ENCODE peak calls at places on chromosomes 3 and 15, in nine cellular contexts. One of them, this sample, is unnamed.

GRCh38 chr3:102038477-102039142 is 189.3 kb downstream of the NFKBIZ start:
- DNase-seq in mammary epithelial cell: no peak
- DNase-seq in fibroblast of lung: no peak
- DNase-seq in AG09309: no peak
- DNase-seq in neural crest cell: no peak
- DNase-seq in astrocyte: no peak
- DNase-seq in A549: no peak
- DNase-seq in OCI-LY7: no peak
- DNase-seq in body of pancreas: no peak
- DNase-seq in this sample: no peak

GRCh38 chr15:31554261-31554660 is 227.6 kb downstream of the KLF13 start:
- DNase-seq in astrocyte: peak; percentile 88
- DNase-seq in mammary epithelial cell: no peak
- DNase-seq in body of pancreas: no peak
- DNase-seq in neural crest cell: no peak
- DNase-seq in OCI-LY7: no peak
- DNase-seq in fibroblast of lung: peak; percentile 89
- DNase-seq in AG09309: peak; percentile 62
- DNase-seq in A549: no peak
- DNase-seq in this sample: no peak

GRCh38 chr3:158983480-158983879 is 181.6 kb downstream of the MFSD1 start:
- DNase-seq in astrocyte: no peak
- DNase-seq in fibroblast of lung: no peak
- DNase-seq in A549: no peak
- DNase-seq in mammary epithelial cell: no peak
- DNase-seq in body of pancreas: no peak
- DNase-seq in AG09309: no peak
- DNase-seq in OCI-LY7: no peak
- DNase-seq in neural crest cell: no peak
- DNase-seq in this sample: no peak

GRCh38 chr15:62880278-62880677 is 162.3 kb upstream of the TPM1 start:
- DNase-seq in neural crest cell: no peak
- DNase-seq in AG09309: peak; percentile 71
- DNase-seq in mammary epithelial cell: no peak
- DNase-seq in body of pancreas: no peak
- DNase-seq in fibroblast of lung: peak; percentile 72
- DNase-seq in astrocyte: peak; percentile 55
- DNase-seq in OCI-LY7: no peak
- DNase-seq in A549: no peak
- DNase-seq in this sample: no peak

GRCh38 chr3:130601662-130602061 is 84.7 kb downstream of the COL6A6 start:
- DNase-seq in A549: no peak
- DNase-seq in body of pancreas: no peak
- DNase-seq in AG09309: no peak
- DNase-seq in OCI-LY7: no peak
- DNase-seq in fibroblast of lung: peak; percentile 45
- DNase-seq in neural crest cell: no peak
- DNase-seq in mammary epithelial cell: peak; percentile 23
- DNase-seq in astrocyte: peak; percentile 61
- DNase-seq in this sample: no peak

GRCh38 chr15:88334436-88334835 is 77.9 kb upstream of the NTRK3 start:
- DNase-seq in body of pancreas: no peak
- DNase-seq in fibroblast of lung: no peak
- DNase-seq in OCI-LY7: no peak
- DNase-seq in AG09309: no peak
- DNase-seq in mammary epithelial cell: peak; percentile 4
- DNase-seq in A549: no peak
- DNase-seq in neural crest cell: no peak
- DNase-seq in astrocyte: peak; percentile 78
- DNase-seq in this sample: no peak

GRCh38 chr3:117035785-117036184 is 326.2 kb downstream of the TUSC7 start:
- DNase-seq in astrocyte: no peak
- DNase-seq in OCI-LY7: no peak
- DNase-seq in mammary epithelial cell: no peak
- DNase-seq in fibroblast of lung: no peak
- DNase-seq in A549: no peak
- DNase-seq in AG09309: no peak
- DNase-seq in body of pancreas: no peak
- DNase-seq in neural crest cell: no peak
- DNase-seq in this sample: peak; percentile 41

GRCh38 chr3:169348981-169349942 is 314.2 kb downstream of the MECOM start:
- DNase-seq in body of pancreas: no peak
- DNase-seq in neural crest cell: no peak
- DNase-seq in astrocyte: peak; percentile 57
- DNase-seq in mammary epithelial cell: peak; percentile 92
- DNase-seq in A549: no peak
- DNase-seq in fibroblast of lung: peak; percentile 9
- DNase-seq in AG09309: no peak
- DNase-seq in OCI-LY7: no peak
- DNase-seq in this sample: no peak

GRCh38 chr15:73156431-73157191 is 104.3 kb downstream of the NEO1 start:
- DNase-seq in fibroblast of lung: no peak
- DNase-seq in A549: no peak
- DNase-seq in astrocyte: no peak
- DNase-seq in body of pancreas: no peak
- DNase-seq in neural crest cell: no peak
- DNase-seq in OCI-LY7: no peak
- DNase-seq in mammary epithelial cell: no peak
- DNase-seq in AG09309: no peak
- DNase-seq in this sample: no peak

GRCh38 chr3:144229973-144230372 is 258.4 kb downstream of the DIPK2A start:
- DNase-seq in neural crest cell: no peak
- DNase-seq in mammary epithelial cell: no peak
- DNase-seq in body of pancreas: no peak
- DNase-seq in astrocyte: no peak
- DNase-seq in A549: no peak
- DNase-seq in AG09309: no peak
- DNase-seq in fibroblast of lung: peak; percentile 9
- DNase-seq in OCI-LY7: no peak
- DNase-seq in this sample: no peak

GRCh38 chr3:130661116-130661515 is 85.5 kb downstream of the PIK3R4 start:
- DNase-seq in fibroblast of lung: peak; percentile 53
- DNase-seq in neural crest cell: no peak
- DNase-seq in astrocyte: peak; percentile 35
- DNase-seq in AG09309: no peak
- DNase-seq in OCI-LY7: no peak
- DNase-seq in body of pancreas: no peak
- DNase-seq in mammary epithelial cell: no peak
- DNase-seq in A549: no peak
- DNase-seq in this sample: no peak

DNA sequence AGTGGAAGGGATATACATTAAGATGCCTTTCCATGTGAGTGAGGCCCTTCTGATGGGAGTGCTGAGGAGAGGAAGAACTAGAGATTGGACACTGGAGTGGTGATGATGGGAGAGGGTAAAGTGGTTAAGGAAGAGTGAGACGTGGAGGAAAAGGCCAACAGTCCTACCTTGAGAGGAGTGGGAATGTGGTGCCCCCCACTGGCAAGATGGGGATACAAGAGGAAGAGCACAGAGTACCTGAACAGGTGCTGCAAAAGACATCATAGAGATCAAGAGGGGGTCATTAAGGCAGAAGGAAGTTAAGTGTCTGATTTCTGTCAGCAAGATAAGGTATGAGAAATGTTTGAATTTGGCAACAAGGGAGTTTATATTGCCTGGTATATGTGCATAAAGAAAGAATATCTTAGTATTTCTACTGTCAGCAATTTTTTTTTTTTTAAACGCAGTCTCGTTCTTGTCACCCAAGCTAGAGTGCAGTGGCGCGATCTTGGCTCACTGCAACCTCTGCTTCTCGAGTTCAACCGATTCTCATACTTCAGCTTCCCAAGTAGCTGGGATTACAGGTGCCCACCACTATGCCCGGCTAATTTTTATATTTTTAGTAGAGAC is 34.0 kb downstream of the ARIH2 start:
- DNase-seq in neural crest cell: no peak
- DNase-seq in fibroblast of lung: no peak
- DNase-seq in OCI-LY7: peak; percentile 47
- DNase-seq in mammary epithelial cell: peak; percentile 33
- DNase-seq in AG09309: no peak
- DNase-seq in astrocyte: no peak
- DNase-seq in body of pancreas: peak; percentile 52
- DNase-seq in A549: no peak
- DNase-seq in this sample: peak; percentile 63
- TF ChIP-seq CTCF in neural crest cell: peak; percentile 54
- TF ChIP-seq CTCF in fibroblast of lung: no peak
- TF ChIP-seq CTCF in OCI-LY7: peak; percentile 79
- TF ChIP-seq CTCF in mammary epithelial cell: peak; percentile 44
- TF ChIP-seq CTCF in AG09309: peak; percentile 49
- TF ChIP-seq CTCF in astrocyte: peak; percentile 21
- TF ChIP-seq CTCF in body of pancreas: peak; percentile 26
- TF ChIP-seq CTCF in A549: peak; percentile 17
- TF ChIP-seq CTCF in this sample: peak; percentile 66

GRCh38 chr15:68809517-68809916 is 11.2 kb downstream of the ANP32A start:
- DNase-seq in neural crest cell: no peak
- DNase-seq in body of pancreas: no peak
- DNase-seq in astrocyte: no peak
- DNase-seq in OCI-LY7: no peak
- DNase-seq in A549: no peak
- DNase-seq in AG09309: no peak
- DNase-seq in mammary epithelial cell: no peak
- DNase-seq in fibroblast of lung: no peak
- DNase-seq in this sample: no peak

GRCh38 chr15:68808770-68809169 is 11.9 kb downstream of the ANP32A start:
- DNase-seq in mammary epithelial cell: no peak
- DNase-seq in A549: no peak
- DNase-seq in body of pancreas: no peak
- DNase-seq in neural crest cell: no peak
- DNase-seq in fibroblast of lung: no peak
- DNase-seq in astrocyte: no peak
- DNase-seq in AG09309: no peak
- DNase-seq in OCI-LY7: no peak
- DNase-seq in this sample: no peak

GRCh38 chr15:68814596-68814995 is 6.1 kb downstream of the ANP32A start:
- DNase-seq in OCI-LY7: no peak
- DNase-seq in neural crest cell: no peak
- DNase-seq in body of pancreas: no peak
- DNase-seq in A549: no peak
- DNase-seq in AG09309: no peak
- DNase-seq in mammary epithelial cell: no peak
- DNase-seq in fibroblast of lung: no peak
- DNase-seq in astrocyte: no peak
- DNase-seq in this sample: no peak

GRCh38 chr15:68812596-68813548 is 7.8 kb downstream of the ANP32A start:
- DNase-seq in neural crest cell: no peak
- DNase-seq in astrocyte: peak; percentile 53
- DNase-seq in mammary epithelial cell: no peak
- DNase-seq in AG09309: no peak
- DNase-seq in A549: no peak
- DNase-seq in body of pancreas: no peak
- DNase-seq in fibroblast of lung: peak; percentile 18
- DNase-seq in OCI-LY7: no peak
- DNase-seq in this sample: no peak

GRCh38 chr15:68812069-68812468 is 8.6 kb downstream of the ANP32A start:
- DNase-seq in body of pancreas: no peak
- DNase-seq in AG09309: no peak
- DNase-seq in mammary epithelial cell: no peak
- DNase-seq in A549: no peak
- DNase-seq in neural crest cell: no peak
- DNase-seq in astrocyte: no peak
- DNase-seq in fibroblast of lung: no peak
- DNase-seq in OCI-LY7: no peak
- DNase-seq in this sample: no peak
- TF ChIP-seq CTCF in body of pancreas: no peak
- TF ChIP-seq CTCF in AG09309: no peak
- TF ChIP-seq CTCF in mammary epithelial cell: no peak
- TF ChIP-seq CTCF in A549: no peak
- TF ChIP-seq CTCF in neural crest cell: no peak
- TF ChIP-seq CTCF in astrocyte: no peak
- TF ChIP-seq CTCF in fibroblast of lung: no peak
- TF ChIP-seq CTCF in OCI-LY7: no peak
- TF ChIP-seq CTCF in this sample: no peak

DNA sequence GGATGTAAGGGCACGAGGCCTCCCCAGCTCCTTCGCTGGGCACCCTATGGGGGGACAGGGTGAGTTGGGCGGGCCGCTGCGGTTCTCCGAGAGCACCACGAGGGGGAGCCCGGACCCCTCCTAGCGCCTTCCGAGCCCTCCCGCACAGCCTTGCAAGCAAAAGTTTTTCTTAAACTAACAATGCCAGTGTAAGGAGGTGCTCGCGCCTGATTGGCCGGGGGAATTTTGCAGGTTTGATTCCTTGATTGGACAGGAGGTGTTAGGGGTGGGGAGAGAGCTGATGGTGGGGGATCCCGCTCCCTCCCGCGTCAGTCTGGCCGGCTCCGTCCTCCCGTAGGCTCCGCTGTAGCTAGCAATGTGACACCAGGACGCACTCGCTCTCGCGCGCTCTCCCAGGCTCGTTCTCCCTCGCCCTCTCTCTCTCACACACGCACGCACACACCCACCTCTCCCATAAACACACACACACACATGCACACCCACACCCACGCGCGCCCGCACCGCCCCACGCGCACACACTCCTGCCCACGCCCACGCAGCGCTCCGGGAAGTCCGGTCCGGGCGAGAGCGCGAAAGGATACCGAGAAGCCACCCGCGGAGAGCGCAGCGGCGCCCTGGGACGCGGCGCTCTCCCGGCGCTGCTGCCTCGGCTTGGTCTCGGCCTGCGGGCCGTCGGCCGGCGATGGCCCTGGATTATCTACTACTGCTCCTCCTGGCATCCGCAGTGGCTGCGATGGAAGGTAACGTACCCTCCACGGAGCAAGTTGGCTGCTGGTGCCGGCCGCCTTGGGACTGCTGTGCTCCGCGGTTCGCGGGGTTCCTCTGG is at the start of gene EPHB1:
- DNase-seq in A549: peak; percentile 58
- DNase-seq in mammary epithelial cell: peak; percentile 82
- DNase-seq in astrocyte: peak; percentile 91
- DNase-seq in OCI-LY7: peak; percentile 71
- DNase-seq in AG09309: peak; percentile 84
- DNase-seq in fibroblast of lung: peak; percentile 82
- DNase-seq in neural crest cell: peak; percentile 88
- DNase-seq in body of pancreas: peak; percentile 68
- DNase-seq in this sample: peak; percentile 88
- TF ChIP-seq CTCF in A549: peak; percentile 68
- TF ChIP-seq CTCF in mammary epithelial cell: peak; percentile 68
- TF ChIP-seq CTCF in astrocyte: peak; percentile 72
- TF ChIP-seq CTCF in OCI-LY7: peak; percentile 90
- TF ChIP-seq CTCF in AG09309: peak; percentile 99
- TF ChIP-seq CTCF in fibroblast of lung: peak; percentile 81
- TF ChIP-seq CTCF in neural crest cell: peak; percentile 98
- TF ChIP-seq CTCF in body of pancreas: peak; percentile 67
- TF ChIP-seq CTCF in this sample: peak; percentile 94

DNA sequence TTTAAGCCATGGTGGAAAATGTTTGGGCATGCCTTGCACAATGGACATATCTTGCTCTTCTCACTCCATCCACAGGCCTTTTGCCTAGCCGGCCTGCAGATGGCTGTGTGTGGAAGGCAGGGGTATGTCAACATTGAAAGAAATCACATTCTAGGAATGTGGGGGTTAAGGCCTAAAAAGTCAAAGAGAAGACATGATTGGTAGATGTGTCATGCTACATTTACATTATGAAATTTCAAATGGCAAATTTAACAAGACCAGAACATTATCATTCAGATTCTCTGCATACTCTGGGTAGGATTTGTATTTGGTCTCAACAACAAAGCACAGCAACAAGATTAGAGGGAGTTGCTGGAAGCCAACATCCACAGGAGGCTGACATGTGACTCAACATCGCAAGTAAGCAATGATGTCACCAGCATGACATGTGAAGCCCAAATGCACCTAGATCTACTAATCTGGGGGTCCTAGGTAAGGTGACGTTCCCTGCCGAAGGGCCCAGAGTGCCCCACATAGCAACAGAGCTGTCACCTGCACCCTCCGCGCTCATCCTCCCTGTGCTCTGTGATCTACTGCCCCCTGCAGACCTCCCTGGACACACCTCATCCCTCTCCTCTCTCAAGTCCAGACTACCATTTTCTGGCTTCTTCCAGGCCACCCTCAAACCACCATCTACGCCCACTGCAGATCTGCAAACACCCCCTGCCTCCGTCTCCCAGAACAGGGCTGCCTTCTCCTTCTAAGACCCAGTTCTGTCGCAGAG is 39.4 kb downstream of the CLDN18 start:
- DNase-seq in body of pancreas: no peak
- DNase-seq in mammary epithelial cell: no peak
- DNase-seq in OCI-LY7: no peak
- DNase-seq in neural crest cell: no peak
- DNase-seq in astrocyte: peak; percentile 69
- DNase-seq in fibroblast of lung: peak; percentile 51
- DNase-seq in AG09309: peak; percentile 70
- DNase-seq in A549: no peak
- DNase-seq in this sample: no peak
- TF ChIP-seq CTCF in body of pancreas: no peak
- TF ChIP-seq CTCF in mammary epithelial cell: no peak
- TF ChIP-seq CTCF in OCI-LY7: peak; percentile 21
- TF ChIP-seq CTCF in neural crest cell: no peak
- TF ChIP-seq CTCF in astrocyte: no peak
- TF ChIP-seq CTCF in fibroblast of lung: no peak
- TF ChIP-seq CTCF in AG09309: peak; percentile 17
- TF ChIP-seq CTCF in A549: no peak
- TF ChIP-seq CTCF in this sample: no peak